ENCODE peak calls at places on chromosome 16, in seven cellular contexts. Q is osteoblast, L is body of pancreas, W is bronchial epithelial cell, E is hepatocyte, S is HAP-1, C is H9. Y is an unnamed sample. For H3K27me3, the result is how much of the 10 kb centered on the place peaks cover.

GRCh38 chr16:633336-634050 is 2.6 kb downstream of the METTL26 start:
- DNase-seq in C (no peak), E (no peak), Q (no peak), L (peak), S (no peak), W (no peak), Y (no peak)

GRCh38 chr16:67407176-67407787 is 9.0 kb downstream of the ZDHHC1 start:
- DNase-seq in L (no peak), S (no peak), W (peak), E (no peak), Q (peak), C (no peak), Y (no peak)

GRCh38 chr16:70769761-70770160 is 31.2 kb downstream of the VAC14 start:
- DNase-seq in E (no peak), W (no peak), L (no peak), C (no peak), Q (no peak), S (no peak), Y (no peak)

GRCh38 chr16:9258423-9259051 is 167.1 kb downstream of the HAPSTR1 start:
- DNase-seq in E (peak), C (peak), L (peak), W (peak), S (no peak), Q (peak), Y (peak)

GRCh38 chr16:21656795-21657768 is 4.7 kb upstream of the IGSF6 start:
- DNase-seq in E (peak), Q (peak), S (peak), C (no peak), W (peak), L (peak), Y (peak)

GRCh38 chr16:71230122-71230845 is at the start of gene HYDIN:
- DNase-seq in Q (peak), E (peak), L (peak), S (peak), W (peak), C (peak), Y (no peak)

GRCh38 chr16:22665048-22665797 is 148.7 kb upstream of the HS3ST2 start:
- DNase-seq in E (no peak), Q (no peak), W (no peak), C (peak), L (no peak), S (no peak), Y (no peak)

GRCh38 chr16:78310196-78310595 is 210.7 kb downstream of the WWOX start:
- DNase-seq in L (peak), S (no peak), E (no peak), Q (no peak), C (no peak), W (no peak), Y (no peak)

GRCh38 chr16:60648260-60648659 is 1388.0 kb downstream of the CDH8 start:
- DNase-seq in E (no peak), C (no peak), Q (no peak), L (no peak), W (peak), S (no peak), Y (no peak)

GRCh38 chr16:73610160-73610559 is 562.2 kb upstream of the ZFHX3 start:
- DNase-seq in W (no peak), Q (no peak), S (no peak), L (no peak), E (no peak), C (no peak), Y (no peak)

GRCh38 chr16:79997257-79997656 is 396.7 kb upstream of the MAF start:
- DNase-seq in E (no peak), Q (no peak), S (peak), W (peak), C (peak), L (no peak), Y (no peak)

GRCh38 chr16:11799509-11800384 is 2.7 kb upstream of the ZC3H7A start:
- DNase-seq in C (no peak), W (no peak), S (no peak), Q (peak), L (no peak), E (no peak), Y (no peak)

GRCh38 chr16:22210285-22210684 is 4.2 kb downstream of the EEF2K start:
- DNase-seq in S (no peak), Q (no peak), C (no peak), W (no peak), E (no peak), L (no peak), Y (no peak)

GRCh38 chr16:18969050-18969854 is 14.5 kb upstream of the TMC7 start:
- DNase-seq in Q (peak), C (peak), L (peak), W (peak), E (peak), S (peak), Y (peak)

GRCh38 chr16:19841184-19841583 is 43.5 kb downstream of the GPRC5B start:
- DNase-seq in E (no peak), L (no peak), S (no peak), C (no peak), Q (no peak), W (no peak), Y (no peak)

GRCh38 chr16:28494141-28494851 is at the start of gene APOBR:
- DNase-seq in C (no peak), S (no peak), Q (peak), W (no peak), L (no peak), E (no peak), Y (peak)

GRCh38 chr16:74213372-74213771 is 83.2 kb upstream of the PSMD7 start:
- DNase-seq in S (no peak), E (no peak), C (no peak), W (no peak), Q (no peak), L (no peak), Y (no peak)

GRCh38 chr16:83802135-83802534 is 5.6 kb upstream of the HSBP1 start:
- DNase-seq in Q (no peak), C (no peak), E (peak), W (peak), S (no peak), L (no peak), Y (no peak)

GRCh38 chr16:57132470-57132869 is 40.1 kb downstream of the CPNE2 start:
- DNase-seq in L (peak), W (no peak), C (no peak), S (no peak), Q (no peak), E (peak), Y (no peak)

DNA sequence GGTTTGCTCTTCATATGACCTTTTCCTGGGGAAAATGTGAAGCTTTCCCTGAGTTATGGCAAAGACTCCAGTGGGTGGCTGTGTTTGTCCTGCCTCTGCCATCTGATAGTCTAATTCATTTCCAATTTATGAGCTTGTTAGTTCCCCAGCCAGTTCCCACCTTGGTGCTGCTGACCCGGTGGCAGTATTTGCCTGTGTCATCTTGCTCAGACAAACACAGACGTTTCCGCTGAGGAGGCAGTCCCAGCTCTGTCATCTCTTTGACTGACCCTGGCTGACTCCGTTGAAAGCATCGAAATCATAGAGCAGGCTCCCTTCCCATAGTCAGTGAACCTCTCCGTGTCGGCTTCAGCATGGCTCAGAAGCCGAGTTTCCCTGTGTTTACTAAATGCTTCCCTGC is 538.3 kb downstream of the NPIPA7 start:
- DNase-seq in Q (no peak), L (no peak), W (no peak), S (no peak), C (no peak), E (no peak), Y (no peak)
- H3K27me3 ChIP-seq in Q (under half), L (under half), W (under half), S (under half), C (under half), E (under half), Y (under half)

GRCh38 chr16:88943131-88943664 is 33.8 kb downstream of the CBFA2T3 start:
- DNase-seq in W (no peak), C (no peak), S (no peak), E (no peak), L (no peak), Q (no peak), Y (no peak)
- H3K27me3 ChIP-seq in W (under half), C (under half), S (under half), E (half or more), L (under half), Q (half or more), Y (under half)

GRCh38 chr16:31329671-31330552 is 25.1 kb upstream of the ITGAX start:
- DNase-seq in C (no peak), L (no peak), Q (peak), W (no peak), E (no peak), S (no peak), Y (no peak)

GRCh38 chr16:31332544-31332943 is 22.4 kb upstream of the ITGAX start:
- DNase-seq in S (no peak), C (no peak), E (no peak), L (no peak), W (no peak), Q (no peak), Y (no peak)

GRCh38 chr16:31331141-31331764 is 23.7 kb upstream of the ITGAX start:
- DNase-seq in W (no peak), C (peak), S (no peak), Q (peak), L (no peak), E (no peak), Y (peak)

GRCh38 chr16:31330553-31330890 is 24.5 kb upstream of the ITGAX start:
- DNase-seq in Q (no peak), W (no peak), L (no peak), C (no peak), E (no peak), S (no peak), Y (no peak)

GRCh38 chr16:31331807-31332301 is 23.1 kb upstream of the ITGAX start:
- DNase-seq in W (no peak), L (no peak), S (no peak), E (no peak), Q (no peak), C (no peak), Y (no peak)
- H3K27me3 ChIP-seq in W (under half), L (under half), S (under half), E (under half), Q (under half), C (under half), Y (under half)

GRCh38 chr16:85140455-85141012 is 28.3 kb upstream of the CIBAR2 start:
- DNase-seq in Q (no peak), W (no peak), E (no peak), S (no peak), L (no peak), C (no peak), Y (no peak)
- H3K27me3 ChIP-seq in Q (under half), W (under half), E (under half), S (under half), L (under half), C (under half), Y (under half)

GRCh38 chr16:89048871-89049422 is 44.7 kb upstream of the ACSF3 start:
- DNase-seq in C (no peak), L (no peak), W (no peak), S (no peak), E (no peak), Q (no peak), Y (peak)
- H3K27me3 ChIP-seq in C (under half), L (under half), W (under half), S (under half), E (under half), Q (under half), Y (under half)

GRCh38 chr16:54930034-54930938 is at the start of gene IRX5:
- DNase-seq in S (peak), L (peak), E (peak), C (peak), Q (peak), W (peak), Y (peak)
- H3K27me3 ChIP-seq in S (under half), L (under half), E (under half), C (under half), Q (under half), W (under half), Y (half or more)

DNA sequence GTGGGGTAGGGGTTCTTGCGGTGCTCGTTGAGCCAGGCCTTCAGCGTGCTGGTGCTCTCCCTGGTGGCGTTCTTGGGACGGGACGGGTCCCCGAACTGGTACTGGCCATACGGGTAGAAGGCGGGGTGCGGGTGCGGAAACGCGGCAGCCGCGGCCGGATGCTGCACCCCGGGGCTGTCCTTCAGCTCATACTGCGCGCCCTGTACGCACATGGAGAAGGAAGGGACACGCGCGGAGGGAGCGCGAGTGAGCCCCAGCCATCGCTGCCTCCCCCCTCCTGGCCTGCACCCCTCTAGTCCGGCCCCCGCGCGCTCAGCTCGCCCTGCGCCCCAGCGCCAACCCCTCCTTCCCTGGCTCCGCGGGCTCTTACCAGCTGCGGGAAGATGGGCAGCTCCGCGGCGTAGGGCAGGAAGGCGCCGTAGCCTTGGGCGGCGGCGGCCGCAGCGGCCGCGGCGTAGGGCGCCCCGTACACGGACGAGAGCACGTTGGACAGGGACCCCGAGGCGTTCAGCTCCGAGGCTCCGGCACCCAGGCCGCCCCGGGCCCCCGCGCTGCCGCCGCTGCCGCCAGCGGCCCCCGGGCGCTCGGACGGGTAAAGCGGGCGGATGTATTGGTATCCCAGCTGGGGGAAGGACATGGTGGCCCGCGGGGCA is 1.0 kb downstream of the IRX3 start:
- DNase-seq in Q (peak), W (no peak), L (no peak), E (no peak), S (no peak), C (peak), Y (no peak)
- H3K27me3 ChIP-seq in Q (under half), W (under half), L (under half), E (half or more), S (under half), C (half or more), Y (under half)

GRCh38 chr16:49440156-49441065 is 66.8 kb downstream of the C16orf78 start:
- DNase-seq in S (no peak), W (no peak), C (no peak), E (no peak), L (no peak), Q (no peak), Y (no peak)
- H3K27me3 ChIP-seq in S (under half), W (under half), C (under half), E (under half), L (under half), Q (under half), Y (under half)

GRCh38 chr16:89090669-89091426 is 2.8 kb upstream of the ACSF3 start:
- DNase-seq in Q (peak), L (no peak), W (no peak), E (no peak), C (no peak), S (no peak), Y (no peak)

GRCh38 chr16:89087922-89088321 is 5.7 kb upstream of the ACSF3 start:
- DNase-seq in E (no peak), W (no peak), C (no peak), L (no peak), S (no peak), Q (no peak), Y (no peak)

GRCh38 chr16:89092013-89092412 is 1.6 kb upstream of the ACSF3 start:
- DNase-seq in Q (peak), L (no peak), W (no peak), E (no peak), S (no peak), C (no peak), Y (no peak)

GRCh38 chr16:89089142-89089541 is 4.5 kb upstream of the ACSF3 start:
- DNase-seq in C (no peak), W (no peak), E (no peak), S (no peak), L (no peak), Q (peak), Y (no peak)

GRCh38 chr16:89090182-89090630 is 3.4 kb upstream of the ACSF3 start:
- DNase-seq in L (no peak), C (no peak), Q (no peak), E (no peak), S (no peak), W (no peak), Y (no peak)
- H3K27me3 ChIP-seq in L (under half), C (under half), Q (under half), E (under half), S (under half), W (under half), Y (under half)

DNA sequence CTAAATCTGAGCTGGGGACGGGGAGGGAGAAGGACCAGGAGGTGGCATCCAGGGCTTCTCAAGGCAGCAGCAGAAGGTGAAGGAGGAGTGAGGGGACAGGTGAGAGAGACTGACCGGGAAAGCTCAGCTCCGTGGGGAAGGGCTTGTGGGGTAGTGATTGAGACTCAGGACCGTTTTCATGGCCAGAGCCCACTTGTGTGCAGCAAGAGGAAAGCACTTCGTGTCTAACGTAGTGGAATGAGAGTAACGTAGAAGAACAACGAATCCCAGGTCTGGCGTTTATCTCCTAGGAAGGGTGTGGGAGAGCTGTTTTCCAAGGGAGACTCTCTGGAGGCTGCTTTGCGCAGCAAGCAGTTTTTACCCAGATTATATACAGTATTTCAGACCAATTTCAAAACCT is 1.3 kb upstream of the CDH3 start:
- DNase-seq in S (no peak), Q (no peak), W (no peak), E (peak), C (no peak), L (no peak), Y (no peak)
- H3K27me3 ChIP-seq in S (under half), Q (half or more), W (under half), E (under half), C (under half), L (under half), Y (under half)